ENCODE peak calls at places on chromosomes 5 and 9, in seven cellular contexts. G is epithelial cell of esophagus, D is dorsolateral prefrontal cortex, P is OCI-LY7, R is fibroblast of lung, N is endothelial cell of umbilical vein, Z is AG04450. V is an unnamed sample.

GRCh38 chr5:647311-647710 is 35.2 kb downstream of the CEP72 start:
- DNase-seq in G (no peak), D (no peak), P (no peak), R (no peak), N (no peak), Z (no peak), V (no peak)

GRCh38 chr9:32456564-32456963 is 69.4 kb downstream of the RIGI start:
- DNase-seq in G (no peak), D (no peak), P (no peak), R (no peak), N (peak), Z (no peak), V (no peak)

GRCh38 chr5:172943283-172943841 is 15.9 kb upstream of the RPL26L1 start:
- DNase-seq in G (no peak), D (no peak), P (no peak), R (peak), N (no peak), Z (no peak), V (peak)

GRCh38 chr9:15622596-15622995 is 69.8 kb downstream of the CCDC171 start:
- DNase-seq in G (peak), D (no peak), P (peak), R (peak), N (peak), Z (no peak), V (no peak)

GRCh38 chr5:163594951-163595350 is 89.5 kb downstream of the MAT2B start:
- DNase-seq in G (no peak), D (no peak), P (no peak), R (no peak), N (no peak), Z (no peak), V (no peak)

GRCh38 chr5:137122075-137122474 is 377.1 kb downstream of the SPOCK1 start:
- DNase-seq in G (no peak), D (no peak), P (no peak), R (no peak), N (no peak), Z (no peak), V (no peak)

GRCh38 chr5:107290780-107291398 is 379.8 kb downstream of the EFNA5 start:
- DNase-seq in G (no peak), D (no peak), P (no peak), R (no peak), N (peak), Z (no peak), V (no peak)

GRCh38 chr5:19837536-19838179 is 150.3 kb downstream of the CDH18 start:
- DNase-seq in G (no peak), D (no peak), P (no peak), R (peak), N (no peak), Z (no peak), V (no peak)

GRCh38 chr9:135612981-135613910 is 26.1 kb downstream of the GLT6D1 start:
- DNase-seq in G (no peak), D (no peak), P (no peak), R (no peak), N (no peak), Z (no peak), V (no peak)

GRCh38 chr5:135862744-135863143 is 28.3 kb downstream of the SLC25A48 start:
- DNase-seq in G (no peak), D (no peak), P (no peak), R (no peak), N (no peak), Z (no peak), V (no peak)

GRCh38 chr9:33209394-33209793 is 30.6 kb upstream of the SPINK4 start:
- DNase-seq in G (no peak), D (no peak), P (no peak), R (no peak), N (no peak), Z (no peak), V (no peak)

GRCh38 chr9:75372499-75373268 is 284.4 kb downstream of the OSTF1 start:
- DNase-seq in G (no peak), D (no peak), P (no peak), R (no peak), N (no peak), Z (no peak), V (no peak)

GRCh38 chr5:83471405-83472212 is at the start of gene VCAN:
- DNase-seq in G (peak), D (peak), P (no peak), R (peak), N (no peak), Z (peak), V (peak)

GRCh38 chr5:101977729-101978345 is 318.2 kb downstream of the SLCO4C1 start:
- DNase-seq in G (peak), D (no peak), P (peak), R (peak), N (peak), Z (peak), V (no peak)

GRCh38 chr5:52727568-52727967 is 60.1 kb upstream of the ITGA1 start:
- DNase-seq in G (peak), D (no peak), P (no peak), R (peak), N (peak), Z (no peak), V (peak)

GRCh38 chr9:38699337-38699736 is 20.6 kb downstream of the FAM240B start:
- DNase-seq in G (no peak), D (no peak), P (no peak), R (no peak), N (no peak), Z (no peak), V (no peak)

GRCh38 chr5:96629774-96630173 is 32.4 kb upstream of the CAST start:
- DNase-seq in G (peak), D (no peak), P (no peak), R (peak), N (peak), Z (no peak), V (peak)

GRCh38 chr5:91386120-91386519 is 3.0 kb upstream of the ARRDC3 start:
- DNase-seq in G (no peak), D (no peak), P (no peak), R (no peak), N (no peak), Z (no peak), V (no peak)

GRCh38 chr5:96751203-96752169 is 56.3 kb downstream of the ERAP1 start:
- DNase-seq in G (no peak), D (no peak), P (peak), R (no peak), N (no peak), Z (no peak), V (no peak)

GRCh38 chr5:82274343-82275266 is 3.5 kb downstream of the RPS23 start:
- DNase-seq in G (no peak), D (no peak), P (no peak), R (peak), N (no peak), Z (no peak), V (no peak)

GRCh38 chr5:82018462-82018861 is 46.6 kb downstream of the ATG10 start:
- DNase-seq in G (no peak), D (no peak), P (no peak), R (peak), N (no peak), Z (no peak), V (no peak)

GRCh38 chr9:105082843-105083242 is 154.9 kb upstream of the ABCA1 start:
- DNase-seq in G (no peak), D (no peak), P (no peak), R (no peak), N (no peak), Z (no peak), V (no peak)

GRCh38 chr9:132662152-132662945 is 7.4 kb downstream of the DDX31 start:
- DNase-seq in G (no peak), D (no peak), P (no peak), R (no peak), N (no peak), Z (no peak), V (no peak)

GRCh38 chr9:134215709-134216448 is 51.5 kb upstream of the RNU6ATAC start:
- DNase-seq in G (no peak), D (peak), P (peak), R (peak), N (no peak), Z (peak), V (no peak)

GRCh38 chr9:137589441-137590122 is 730 bp downstream of the ZMYND19 start:
- DNase-seq in G (peak), D (no peak), P (peak), R (no peak), N (peak), Z (no peak), V (no peak)

GRCh38 chr9:83596899-83597504 is 25.9 kb upstream of the IDNK start:
- DNase-seq in G (peak), D (no peak), P (peak), R (peak), N (peak), Z (no peak), V (no peak)
- TF ChIP-seq CTCF in G (peak), D (peak), P (peak), R (peak), N (peak), Z (peak), V (peak)

GRCh38 chr5:40437452-40437861 is 242.3 kb upstream of the PTGER4 start:
- DNase-seq in G (peak), D (no peak), P (no peak), R (peak), N (no peak), Z (no peak), V (peak)
- H3K4me3 ChIP-seq in G (no peak), D (no peak), P (no peak), R (no peak), N (no peak), Z (no peak), V (no peak)

GRCh38 chr5:178793696-178794095 is 63.2 kb upstream of the ZNF354A start:
- DNase-seq in G (no peak), D (no peak), P (no peak), R (no peak), N (no peak), Z (no peak), V (no peak)

GRCh38 chr5:178790371-178790770 is 59.9 kb upstream of the ZNF354A start:
- DNase-seq in G (peak), D (no peak), P (no peak), R (no peak), N (no peak), Z (no peak), V (no peak)

GRCh38 chr5:178794433-178794832 is 64.0 kb upstream of the ZNF354A start:
- DNase-seq in G (no peak), D (no peak), P (no peak), R (no peak), N (no peak), Z (no peak), V (no peak)

GRCh38 chr5:178791976-178792375 is 61.5 kb upstream of the ZNF354A start:
- DNase-seq in G (no peak), D (no peak), P (no peak), R (no peak), N (no peak), Z (no peak), V (no peak)

GRCh38 chr5:178793156-178793555 is 62.7 kb upstream of the ZNF354A start:
- DNase-seq in G (peak), D (no peak), P (peak), R (no peak), N (no peak), Z (no peak), V (no peak)
- TF ChIP-seq CTCF in G (peak), D (no peak), P (peak), R (no peak), N (no peak), Z (no peak), V (peak)

GRCh38 chr9:113375057-113376023 is 1.4 kb downstream of the HDHD3 start:
- DNase-seq in G (peak), D (no peak), P (no peak), R (no peak), N (no peak), Z (no peak), V (no peak)
- H3K4me3 ChIP-seq in G (peak), D (peak), P (peak), R (no peak), N (no peak), Z (no peak), V (no peak)

DNA sequence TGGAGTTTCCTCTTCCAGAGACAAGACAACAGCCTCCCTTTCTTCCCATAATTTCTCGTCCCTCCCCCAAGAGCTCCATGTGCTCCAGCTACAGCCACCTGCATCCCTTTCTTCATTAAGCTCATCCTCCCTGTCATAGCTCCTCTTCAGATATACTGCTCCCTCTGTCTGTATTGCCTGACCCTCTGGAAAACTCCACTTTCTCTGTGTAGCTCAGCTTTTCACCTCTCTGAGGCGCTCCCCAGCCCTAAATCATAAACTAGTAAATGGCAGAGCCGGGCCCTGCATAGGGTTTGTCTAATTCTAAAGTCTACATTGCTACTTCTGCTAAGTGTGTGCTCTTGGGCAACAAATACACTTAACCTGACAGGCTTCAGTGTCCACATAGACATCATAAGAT is 8.8 kb upstream of the PLIN2 start:
- DNase-seq in G (no peak), D (no peak), P (no peak), R (no peak), N (no peak), Z (no peak), V (no peak)
- TF ChIP-seq CTCF in G (no peak), D (no peak), P (no peak), R (no peak), N (no peak), Z (no peak), V (no peak)

DNA sequence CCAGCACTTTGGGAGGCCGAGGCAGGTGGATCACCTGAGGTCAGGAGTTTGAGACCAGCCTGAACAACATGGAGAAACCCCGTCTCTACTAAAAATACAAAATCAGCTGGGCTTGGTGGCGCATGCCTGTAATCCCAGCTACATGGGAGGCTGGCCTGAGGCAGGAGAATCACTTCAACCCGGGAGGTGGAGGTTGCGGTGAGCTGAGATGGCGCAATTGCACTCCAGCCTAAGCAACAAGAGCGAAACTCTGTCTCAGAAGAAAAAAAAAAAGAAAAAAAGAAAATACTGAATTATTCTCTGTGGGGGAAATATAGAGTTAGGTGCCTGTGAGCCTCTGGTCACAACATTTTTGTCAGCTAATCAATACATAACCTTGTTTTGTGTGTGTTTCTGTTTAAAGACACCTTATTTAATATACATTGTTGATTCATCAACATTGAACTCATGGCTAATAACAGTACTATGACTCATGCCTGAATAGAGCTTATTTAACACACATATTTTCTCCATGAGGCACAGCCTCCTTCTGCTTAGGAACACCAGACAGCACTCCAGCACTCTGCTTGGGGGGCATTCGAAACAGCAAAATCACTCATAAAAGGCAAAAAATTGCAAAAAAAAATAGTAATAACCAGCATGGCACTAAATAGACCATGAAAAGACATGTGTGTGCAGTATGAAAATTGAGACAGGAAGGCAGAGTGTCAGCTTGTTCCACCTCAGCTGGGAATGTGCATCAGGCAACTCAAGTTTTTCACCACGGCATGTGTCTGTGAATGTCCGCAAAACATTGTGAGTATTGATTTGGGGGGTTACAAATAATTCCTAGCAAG is at the start of gene IL31RA:
- DNase-seq in G (peak), D (no peak), P (no peak), R (peak), N (peak), Z (peak), V (peak)
- H3K4me3 ChIP-seq in G (no peak), D (no peak), P (no peak), R (peak), N (no peak), Z (no peak), V (no peak)

DNA sequence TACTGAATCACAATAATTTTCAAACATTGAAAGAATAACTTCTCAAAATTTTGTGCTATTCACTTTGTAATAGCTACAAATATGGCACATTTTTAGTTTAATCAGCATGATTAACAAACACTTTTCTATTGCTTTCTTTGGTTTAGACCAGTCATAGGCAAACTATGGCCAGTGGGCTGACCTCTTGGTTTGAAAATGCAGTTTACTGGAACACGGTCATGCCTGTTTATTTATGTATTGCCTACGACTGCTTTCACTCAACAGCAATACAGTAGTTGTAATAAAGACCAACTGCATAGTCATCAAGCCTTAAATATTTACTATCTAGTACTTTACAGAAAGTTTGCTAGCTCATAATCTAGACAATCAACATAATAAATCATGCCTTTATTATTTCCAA is 810.8 kb downstream of the TLE1 start:
- DNase-seq in G (no peak), D (no peak), P (no peak), R (peak), N (no peak), Z (peak), V (no peak)
- TF ChIP-seq CTCF in G (no peak), D (no peak), P (no peak), R (no peak), N (no peak), Z (no peak), V (no peak)